ENCODE peak calls at places on chromosomes 3 and 15, in five cellular contexts. One of them, this sample, is unnamed.

GRCh38 chr3:111989061-111989678 is 9.6 kb upstream of the TAGLN3 start:
- DNase-seq in IMR-90: peak; percentile 80
- DNase-seq in H9: no peak
- DNase-seq in neuronal stem cell: no peak
- DNase-seq in trophoblast cell: peak; percentile 74
- DNase-seq in this sample: peak; percentile 78

GRCh38 chr3:188749010-188749617 is 422.7 kb upstream of the TPRG1 start:
- DNase-seq in IMR-90: no peak
- DNase-seq in H9: peak; percentile 49
- DNase-seq in neuronal stem cell: peak; percentile 6
- DNase-seq in trophoblast cell: peak; percentile 88
- DNase-seq in this sample: no peak

GRCh38 chr15:41894791-41895463 is 1.1 kb upstream of the SPTBN5 start:
- DNase-seq in IMR-90: peak; percentile 78
- DNase-seq in H9: peak; percentile 58
- DNase-seq in neuronal stem cell: no peak
- DNase-seq in trophoblast cell: peak; percentile 34
- DNase-seq in this sample: peak; percentile 88

GRCh38 chr3:54784021-54784420 is 143.8 kb downstream of the LRTM1 start:
- DNase-seq in IMR-90: no peak
- DNase-seq in H9: no peak
- DNase-seq in neuronal stem cell: no peak
- DNase-seq in trophoblast cell: no peak
- DNase-seq in this sample: no peak

GRCh38 chr3:77039606-77040553 is at the start of gene ROBO2:
- DNase-seq in IMR-90: peak; percentile 2
- DNase-seq in H9: peak; percentile 80
- DNase-seq in neuronal stem cell: peak; percentile 70
- DNase-seq in trophoblast cell: no peak
- DNase-seq in this sample: peak; percentile 44

GRCh38 chr15:55879181-55879580 is 114.2 kb downstream of the NEDD4 start:
- DNase-seq in IMR-90: peak; percentile 55
- DNase-seq in H9: no peak
- DNase-seq in neuronal stem cell: no peak
- DNase-seq in trophoblast cell: no peak
- DNase-seq in this sample: no peak

GRCh38 chr3:173217127-173217526 is 76.1 kb upstream of the SPATA16 start:
- DNase-seq in IMR-90: peak; percentile 18
- DNase-seq in H9: no peak
- DNase-seq in neuronal stem cell: no peak
- DNase-seq in trophoblast cell: no peak
- DNase-seq in this sample: peak; percentile 16

GRCh38 chr3:46245155-46245554 is 2.9 kb downstream of the CCR3 start:
- DNase-seq in IMR-90: no peak
- DNase-seq in H9: no peak
- DNase-seq in neuronal stem cell: no peak
- DNase-seq in trophoblast cell: no peak
- DNase-seq in this sample: no peak

GRCh38 chr3:40920041-40920440 is 279.3 kb upstream of the CTNNB1 start:
- DNase-seq in IMR-90: no peak
- DNase-seq in H9: peak; percentile 55
- DNase-seq in neuronal stem cell: no peak
- DNase-seq in trophoblast cell: peak; percentile 31
- DNase-seq in this sample: peak; percentile 13

GRCh38 chr3:13715167-13715954 is 164.5 kb downstream of the WNT7A start:
- DNase-seq in IMR-90: no peak
- DNase-seq in H9: peak; percentile 8
- DNase-seq in neuronal stem cell: no peak
- DNase-seq in trophoblast cell: no peak
- DNase-seq in this sample: no peak

GRCh38 chr3:155853214-155854146 is 747 bp downstream of the SLC33A1 start:
- DNase-seq in IMR-90: peak; percentile 7
- DNase-seq in H9: no peak
- DNase-seq in neuronal stem cell: peak; percentile 35
- DNase-seq in trophoblast cell: peak; percentile 56
- DNase-seq in this sample: no peak

GRCh38 chr15:41944313-41944940 is 27.9 kb downstream of the EHD4 start:
- DNase-seq in IMR-90: peak; percentile 94
- DNase-seq in H9: no peak
- DNase-seq in neuronal stem cell: peak; percentile 44
- DNase-seq in trophoblast cell: peak; percentile 85
- DNase-seq in this sample: peak; percentile 91

GRCh38 chr15:57607570-57608000 is 15.9 kb downstream of the MYZAP start:
- DNase-seq in IMR-90: no peak
- DNase-seq in H9: no peak
- DNase-seq in neuronal stem cell: no peak
- DNase-seq in trophoblast cell: peak; percentile 54
- DNase-seq in this sample: peak; percentile 10

GRCh38 chr3:13064469-13064868 is 8.8 kb downstream of the IQSEC1 start:
- DNase-seq in IMR-90: no peak
- DNase-seq in H9: no peak
- DNase-seq in neuronal stem cell: no peak
- DNase-seq in trophoblast cell: no peak
- DNase-seq in this sample: no peak

GRCh38 chr3:55305714-55306485 is 181.2 kb downstream of the WNT5A start:
- DNase-seq in IMR-90: peak; percentile 57
- DNase-seq in H9: no peak
- DNase-seq in neuronal stem cell: no peak
- DNase-seq in trophoblast cell: no peak
- DNase-seq in this sample: no peak

GRCh38 chr3:139121513-139122220 is 77.0 kb upstream of the PRR23C start:
- DNase-seq in IMR-90: peak; percentile 73
- DNase-seq in H9: no peak
- DNase-seq in neuronal stem cell: no peak
- DNase-seq in trophoblast cell: peak; percentile 5
- DNase-seq in this sample: no peak

GRCh38 chr3:113057117-113057516 is 66.3 kb downstream of the GTPBP8 start:
- DNase-seq in IMR-90: no peak
- DNase-seq in H9: no peak
- DNase-seq in neuronal stem cell: no peak
- DNase-seq in trophoblast cell: no peak
- DNase-seq in this sample: no peak

GRCh38 chr3:58535531-58536500 is 1.2 kb downstream of the ACOX2 start:
- DNase-seq in IMR-90: no peak
- DNase-seq in H9: no peak
- DNase-seq in neuronal stem cell: no peak
- DNase-seq in trophoblast cell: no peak
- DNase-seq in this sample: no peak

GRCh38 chr3:32177702-32178198 is 60.7 kb upstream of the CMTM8 start:
- DNase-seq in IMR-90: peak; percentile 47
- DNase-seq in H9: peak; percentile 83
- DNase-seq in neuronal stem cell: peak; percentile 51
- DNase-seq in trophoblast cell: peak; percentile 93
- DNase-seq in this sample: peak; percentile 71

GRCh38 chr3:56862352-56863062 is 60.8 kb upstream of the ARHGEF3 start:
- DNase-seq in IMR-90: peak; percentile 73
- DNase-seq in H9: no peak
- DNase-seq in neuronal stem cell: no peak
- DNase-seq in trophoblast cell: no peak
- DNase-seq in this sample: peak; percentile 79

GRCh38 chr15:35624881-35625280 is 78.9 kb upstream of the DPH6 start:
- DNase-seq in IMR-90: peak; percentile 92
- DNase-seq in H9: no peak
- DNase-seq in neuronal stem cell: no peak
- DNase-seq in trophoblast cell: peak; percentile 86
- DNase-seq in this sample: peak; percentile 84

DNA sequence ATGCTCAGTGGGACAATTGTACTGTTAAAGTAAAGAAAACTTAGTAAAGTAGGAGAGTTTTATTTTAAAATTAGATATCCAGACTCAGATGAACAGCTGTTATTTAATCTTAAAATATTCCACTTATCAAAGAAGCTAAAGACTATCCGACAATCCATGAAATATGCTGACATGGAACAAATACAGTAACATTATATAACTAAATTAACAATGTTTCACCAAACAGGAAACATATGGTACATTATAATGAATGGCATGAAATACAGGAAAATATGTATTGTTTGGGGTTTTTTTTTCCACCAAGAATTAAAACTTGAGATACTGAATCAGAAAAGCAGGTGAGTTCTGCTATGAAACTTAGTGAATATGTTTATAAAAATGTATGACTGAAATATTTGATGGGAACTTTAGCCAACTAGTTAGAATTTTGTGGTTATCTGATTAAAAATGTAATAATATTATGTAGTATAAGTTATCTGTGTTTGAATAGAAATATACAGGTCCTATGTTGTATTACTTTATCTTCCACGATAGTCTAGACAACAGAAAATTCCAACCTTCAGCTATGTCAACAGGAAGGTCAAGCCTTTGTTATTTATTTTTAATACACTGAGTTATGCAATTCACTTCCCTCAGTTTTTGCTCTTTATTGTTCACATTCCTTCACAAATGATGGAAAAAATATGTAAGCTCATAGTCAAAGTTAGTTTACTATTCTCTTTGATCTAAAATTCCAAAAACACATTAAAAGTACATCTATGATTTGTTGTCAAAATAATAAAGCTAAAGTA is 72.7 kb downstream of the UACA start:
- DNase-seq in IMR-90: no peak
- DNase-seq in H9: no peak
- DNase-seq in neuronal stem cell: no peak
- DNase-seq in trophoblast cell: no peak
- DNase-seq in this sample: no peak
- H2BK120ac ChIP-seq in IMR-90: no peak overlapping the region
- H2BK120ac ChIP-seq in H9: no peak overlapping the region
- H2BK120ac ChIP-seq in neuronal stem cell: no peak overlapping the region
- H2BK120ac ChIP-seq in trophoblast cell: no peak overlapping the region
- H2BK120ac ChIP-seq in this sample: no peak overlapping the region

DNA sequence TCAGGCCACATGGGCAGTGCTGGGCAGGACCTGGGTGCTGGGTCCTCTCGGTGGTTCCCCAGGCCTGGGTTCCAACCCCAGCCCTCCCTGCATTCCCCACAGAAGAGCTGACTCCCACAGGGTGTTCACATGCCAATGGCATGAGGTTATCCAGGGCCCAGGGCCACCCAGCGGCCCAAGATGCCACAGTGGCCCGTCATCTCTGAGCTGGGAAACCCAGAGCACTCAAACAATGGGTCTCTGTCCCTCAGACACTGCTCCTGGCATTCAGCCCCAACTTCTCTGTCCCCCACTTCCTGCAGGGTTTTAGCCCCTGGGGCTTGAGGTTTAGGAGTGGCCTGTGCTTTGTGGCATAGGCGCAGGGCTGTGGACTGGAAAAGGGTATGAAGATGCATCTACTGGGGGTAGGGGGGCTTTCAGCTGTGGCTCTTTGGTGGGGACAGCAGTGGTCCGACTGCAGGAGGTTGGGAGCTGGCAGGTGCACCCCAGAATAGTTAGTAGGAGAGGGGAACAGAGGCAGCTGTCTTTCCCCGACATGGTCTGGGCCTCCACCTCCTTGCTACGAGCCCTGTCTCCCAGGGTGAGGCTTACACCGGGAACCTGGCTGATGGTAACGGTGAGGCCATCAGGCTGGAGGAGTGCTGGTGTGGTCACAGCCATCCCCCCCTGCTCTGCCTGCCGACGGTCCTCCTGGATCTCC is 1.7 kb downstream of the CCDC9B start:
- DNase-seq in IMR-90: peak; percentile 93
- DNase-seq in H9: no peak
- DNase-seq in neuronal stem cell: no peak
- DNase-seq in trophoblast cell: peak; percentile 92
- DNase-seq in this sample: peak; percentile 93
- H3K4me1 ChIP-seq in IMR-90: peaks cover 40% of the 10 kb centered on the region
- H3K4me1 ChIP-seq in H9: no peaks in the 10 kb centered on the region
- H3K4me1 ChIP-seq in neuronal stem cell: peaks cover 3% of the 10 kb centered on the region
- H3K4me1 ChIP-seq in trophoblast cell: peaks cover 27% of the 10 kb centered on the region
- H3K4me1 ChIP-seq in this sample: peaks cover 72% of the 10 kb centered on the region

GRCh38 chr3:43736558-43736995 is 45.8 kb downstream of the ABHD5 start:
- DNase-seq in IMR-90: peak; percentile 92
- DNase-seq in H9: no peak
- DNase-seq in neuronal stem cell: no peak
- DNase-seq in trophoblast cell: no peak
- DNase-seq in this sample: peak; percentile 43

GRCh38 chr3:43737001-43737440 is 46.3 kb downstream of the ABHD5 start:
- DNase-seq in IMR-90: no peak
- DNase-seq in H9: peak; percentile 8
- DNase-seq in neuronal stem cell: no peak
- DNase-seq in trophoblast cell: no peak
- DNase-seq in this sample: no peak

GRCh38 chr3:43735618-43736017 is 44.9 kb downstream of the ABHD5 start:
- DNase-seq in IMR-90: no peak
- DNase-seq in H9: no peak
- DNase-seq in neuronal stem cell: no peak
- DNase-seq in trophoblast cell: no peak
- DNase-seq in this sample: no peak

GRCh38 chr3:43733459-43734384 is 43.0 kb downstream of the ABHD5 start:
- DNase-seq in IMR-90: peak; percentile 51
- DNase-seq in H9: peak; percentile 56
- DNase-seq in neuronal stem cell: no peak
- DNase-seq in trophoblast cell: no peak
- DNase-seq in this sample: peak; percentile 43

DNA sequence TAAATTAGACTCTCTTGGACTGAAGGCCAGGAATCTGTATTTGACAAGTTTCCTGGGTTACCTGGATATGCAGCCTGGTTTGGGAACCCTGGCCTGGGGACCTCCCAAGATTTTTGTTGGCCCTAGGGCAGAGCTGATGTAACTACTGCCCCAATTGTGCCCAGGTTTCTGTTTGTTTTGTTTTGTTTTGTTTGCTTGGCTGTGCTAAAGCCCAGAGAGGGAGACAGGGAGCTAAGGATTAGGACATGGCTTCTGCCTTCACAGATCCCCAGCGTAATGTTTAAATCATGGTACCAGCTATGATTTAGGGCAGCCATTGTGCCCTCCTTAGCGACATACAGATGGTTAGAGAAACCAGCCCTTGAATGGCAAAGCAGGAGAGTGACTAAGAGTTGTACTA is 47.6 kb downstream of the ABHD5 start:
- DNase-seq in IMR-90: no peak
- DNase-seq in H9: no peak
- DNase-seq in neuronal stem cell: no peak
- DNase-seq in trophoblast cell: no peak
- DNase-seq in this sample: no peak
- H2BK5ac ChIP-seq in IMR-90: no peak overlapping the region
- H2BK5ac ChIP-seq in H9: no peak overlapping the region
- H2BK5ac ChIP-seq in neuronal stem cell: no peak overlapping the region
- H2BK5ac ChIP-seq in trophoblast cell: no peak overlapping the region
- H2BK5ac ChIP-seq in this sample: no peak overlapping the region

GRCh38 chr3:69392415-69392814 is 6.5 kb upstream of the FRMD4B start:
- DNase-seq in IMR-90: no peak
- DNase-seq in H9: no peak
- DNase-seq in neuronal stem cell: no peak
- DNase-seq in trophoblast cell: no peak
- DNase-seq in this sample: no peak
- H2BK120ac ChIP-seq in IMR-90: no peak overlapping the region
- H2BK120ac ChIP-seq in H9: no peak overlapping the region
- H2BK120ac ChIP-seq in neuronal stem cell: no peak overlapping the region
- H2BK120ac ChIP-seq in trophoblast cell: no peak overlapping the region
- H2BK120ac ChIP-seq in this sample: no peak overlapping the region